ENCODE peak calls at places on chromosomes 1 and 21, in seven cellular contexts. One of them, this sample, is unnamed.
A peak's percentile ranks its signal among the peaks of the same experiment; 100 is the strongest.

GRCh38 chr1:22127248-22127647 is 15.6 kb downstream of the WNT4 start:
- DNase-seq in mammary epithelial cell: no peak
- DNase-seq in neuronal stem cell: no peak
- DNase-seq in endothelial cell of umbilical vein: no peak
- DNase-seq in neural progenitor cell: no peak
- DNase-seq in MM.1S: no peak
- DNase-seq in HepG2: no peak
- DNase-seq in this sample: no peak

GRCh38 chr1:199546323-199546722 is 481.2 kb upstream of the NR5A2 start:
- DNase-seq in mammary epithelial cell: peak; percentile 30
- DNase-seq in HepG2: no peak
- DNase-seq in endothelial cell of umbilical vein: no peak
- DNase-seq in neural progenitor cell: no peak
- DNase-seq in MM.1S: no peak
- DNase-seq in neuronal stem cell: no peak
- DNase-seq in this sample: no peak

GRCh38 chr1:5959087-5959486 is 33.1 kb downstream of the NPHP4 start:
- DNase-seq in endothelial cell of umbilical vein: no peak
- DNase-seq in mammary epithelial cell: no peak
- DNase-seq in MM.1S: no peak
- DNase-seq in HepG2: no peak
- DNase-seq in neuronal stem cell: no peak
- DNase-seq in neural progenitor cell: no peak
- DNase-seq in this sample: no peak

GRCh38 chr1:167052389-167052788 is 37.8 kb downstream of the GPA33 start:
- DNase-seq in neuronal stem cell: no peak
- DNase-seq in endothelial cell of umbilical vein: no peak
- DNase-seq in mammary epithelial cell: no peak
- DNase-seq in HepG2: peak; percentile 31
- DNase-seq in neural progenitor cell: peak; percentile 56
- DNase-seq in MM.1S: no peak
- DNase-seq in this sample: peak; percentile 57

GRCh38 chr1:6776895-6777294 is 8.4 kb upstream of the CAMTA1 start:
- DNase-seq in neuronal stem cell: no peak
- DNase-seq in endothelial cell of umbilical vein: no peak
- DNase-seq in HepG2: no peak
- DNase-seq in MM.1S: no peak
- DNase-seq in mammary epithelial cell: no peak
- DNase-seq in neural progenitor cell: no peak
- DNase-seq in this sample: no peak

GRCh38 chr1:161044908-161045748 is 649 bp downstream of the USF1 start:
- DNase-seq in neuronal stem cell: peak; percentile 51
- DNase-seq in endothelial cell of umbilical vein: peak; percentile 72
- DNase-seq in neural progenitor cell: peak; percentile 77
- DNase-seq in HepG2: peak; percentile 79
- DNase-seq in MM.1S: peak; percentile 86
- DNase-seq in mammary epithelial cell: peak; percentile 58
- DNase-seq in this sample: peak; percentile 28

GRCh38 chr1:34926894-34927293 is 2.6 kb downstream of the DLGAP3 start:
- DNase-seq in MM.1S: no peak
- DNase-seq in HepG2: no peak
- DNase-seq in mammary epithelial cell: no peak
- DNase-seq in neuronal stem cell: no peak
- DNase-seq in endothelial cell of umbilical vein: no peak
- DNase-seq in neural progenitor cell: peak; percentile 26
- DNase-seq in this sample: no peak

GRCh38 chr21:28516996-28517592 is 475.6 kb downstream of the LTN1 start:
- DNase-seq in HepG2: peak; percentile 60
- DNase-seq in neuronal stem cell: peak; percentile 45
- DNase-seq in MM.1S: peak; percentile 89
- DNase-seq in neural progenitor cell: peak; percentile 90
- DNase-seq in mammary epithelial cell: peak; percentile 47
- DNase-seq in endothelial cell of umbilical vein: peak; percentile 32
- DNase-seq in this sample: peak; percentile 83

GRCh38 chr1:6491480-6491962 is at the start of gene PLEKHG5:
- DNase-seq in HepG2: peak; percentile 59
- DNase-seq in neuronal stem cell: no peak
- DNase-seq in mammary epithelial cell: peak; percentile 98
- DNase-seq in endothelial cell of umbilical vein: peak; percentile 81
- DNase-seq in neural progenitor cell: no peak
- DNase-seq in MM.1S: no peak
- DNase-seq in this sample: no peak

GRCh38 chr1:158984386-158984785 is 25.3 kb upstream of the IFI16 start:
- DNase-seq in HepG2: no peak
- DNase-seq in endothelial cell of umbilical vein: no peak
- DNase-seq in neuronal stem cell: no peak
- DNase-seq in mammary epithelial cell: no peak
- DNase-seq in MM.1S: no peak
- DNase-seq in neural progenitor cell: no peak
- DNase-seq in this sample: no peak

GRCh38 chr1:201253906-201254624 is 29.2 kb upstream of the PKP1 start:
- DNase-seq in neural progenitor cell: no peak
- DNase-seq in MM.1S: no peak
- DNase-seq in neuronal stem cell: no peak
- DNase-seq in mammary epithelial cell: no peak
- DNase-seq in HepG2: no peak
- DNase-seq in endothelial cell of umbilical vein: no peak
- DNase-seq in this sample: no peak

GRCh38 chr1:24983006-24983680 is 53.1 kb upstream of the RUNX3 start:
- DNase-seq in endothelial cell of umbilical vein: no peak
- DNase-seq in MM.1S: no peak
- DNase-seq in neural progenitor cell: no peak
- DNase-seq in mammary epithelial cell: no peak
- DNase-seq in neuronal stem cell: no peak
- DNase-seq in HepG2: no peak
- DNase-seq in this sample: no peak

GRCh38 chr1:23718482-23718881 is 24.8 kb upstream of the ELOA start:
- DNase-seq in HepG2: peak; percentile 36
- DNase-seq in endothelial cell of umbilical vein: peak; percentile 29
- DNase-seq in MM.1S: no peak
- DNase-seq in mammary epithelial cell: no peak
- DNase-seq in neuronal stem cell: peak; percentile 48
- DNase-seq in neural progenitor cell: peak; percentile 78
- DNase-seq in this sample: peak; percentile 32

GRCh38 chr21:28066051-28066450 is 926.6 kb downstream of the LTN1 start:
- DNase-seq in HepG2: no peak
- DNase-seq in neural progenitor cell: no peak
- DNase-seq in MM.1S: peak; percentile 66
- DNase-seq in endothelial cell of umbilical vein: no peak
- DNase-seq in mammary epithelial cell: peak; percentile 27
- DNase-seq in neuronal stem cell: no peak
- DNase-seq in this sample: no peak

GRCh38 chr1:175976865-175977642 is 230.0 kb downstream of the COP1 start:
- DNase-seq in neural progenitor cell: no peak
- DNase-seq in MM.1S: no peak
- DNase-seq in HepG2: no peak
- DNase-seq in endothelial cell of umbilical vein: peak; percentile 72
- DNase-seq in neuronal stem cell: no peak
- DNase-seq in mammary epithelial cell: no peak
- DNase-seq in this sample: no peak

GRCh38 chr1:116769050-116769449 is 14.8 kb downstream of the CD2 start:
- DNase-seq in neuronal stem cell: no peak
- DNase-seq in HepG2: no peak
- DNase-seq in endothelial cell of umbilical vein: no peak
- DNase-seq in MM.1S: no peak
- DNase-seq in neural progenitor cell: no peak
- DNase-seq in mammary epithelial cell: no peak
- DNase-seq in this sample: no peak

GRCh38 chr1:246728311-246728710 is 4.1 kb downstream of the SCCPDH start:
- DNase-seq in neuronal stem cell: no peak
- DNase-seq in HepG2: no peak
- DNase-seq in neural progenitor cell: no peak
- DNase-seq in endothelial cell of umbilical vein: no peak
- DNase-seq in MM.1S: no peak
- DNase-seq in mammary epithelial cell: peak; percentile 18
- DNase-seq in this sample: no peak

GRCh38 chr21:45942755-45943629 is 38.6 kb upstream of the COL6A1 start:
- DNase-seq in neuronal stem cell: no peak
- DNase-seq in mammary epithelial cell: no peak
- DNase-seq in MM.1S: no peak
- DNase-seq in endothelial cell of umbilical vein: no peak
- DNase-seq in HepG2: no peak
- DNase-seq in neural progenitor cell: no peak
- DNase-seq in this sample: no peak

GRCh38 chr1:221263831-221264767 is 384.9 kb downstream of the HLX start:
- DNase-seq in mammary epithelial cell: peak; percentile 61
- DNase-seq in neural progenitor cell: peak; percentile 88
- DNase-seq in endothelial cell of umbilical vein: peak; percentile 79
- DNase-seq in neuronal stem cell: peak; percentile 33
- DNase-seq in MM.1S: peak; percentile 84
- DNase-seq in HepG2: peak; percentile 52
- DNase-seq in this sample: peak; percentile 87

GRCh38 chr1:193537266-193538003 is 351.0 kb upstream of the B3GALT2 start:
- DNase-seq in MM.1S: peak; percentile 95
- DNase-seq in endothelial cell of umbilical vein: no peak
- DNase-seq in neuronal stem cell: no peak
- DNase-seq in neural progenitor cell: no peak
- DNase-seq in mammary epithelial cell: no peak
- DNase-seq in HepG2: no peak
- DNase-seq in this sample: no peak

GRCh38 chr1:24720152-24720551 is 25.1 kb upstream of the CLIC4 start:
- DNase-seq in HepG2: peak; percentile 71
- DNase-seq in endothelial cell of umbilical vein: peak; percentile 96
- DNase-seq in MM.1S: no peak
- DNase-seq in neuronal stem cell: no peak
- DNase-seq in neural progenitor cell: no peak
- DNase-seq in mammary epithelial cell: peak; percentile 48
- DNase-seq in this sample: no peak

GRCh38 chr1:6513296-6513928 is 21.9 kb upstream of the PLEKHG5 start:
- DNase-seq in neuronal stem cell: no peak
- DNase-seq in mammary epithelial cell: peak; percentile 53
- DNase-seq in neural progenitor cell: no peak
- DNase-seq in endothelial cell of umbilical vein: no peak
- DNase-seq in HepG2: no peak
- DNase-seq in MM.1S: peak; percentile 18
- DNase-seq in this sample: no peak

DNA sequence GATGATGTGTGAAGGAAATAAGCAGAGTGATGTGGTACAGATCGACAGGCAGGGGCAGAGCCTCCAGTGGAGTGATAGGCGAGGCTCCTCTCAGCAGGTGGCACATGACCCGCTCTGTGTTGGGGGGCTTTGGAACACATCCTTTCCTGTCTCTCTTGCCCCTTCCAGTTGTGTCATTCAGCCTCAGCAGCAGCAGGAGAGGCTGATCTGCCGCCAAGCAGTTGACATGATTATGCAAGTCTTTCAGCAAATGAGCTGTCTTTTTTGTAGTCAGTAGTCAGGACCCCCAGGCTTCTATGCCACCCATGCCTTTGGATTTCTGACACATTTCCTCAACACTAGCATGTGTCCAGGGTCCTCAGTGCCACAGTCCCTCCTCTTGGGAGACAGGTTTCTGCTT is 307.1 kb upstream of the C1orf174 start:
- DNase-seq in HepG2: no peak
- DNase-seq in MM.1S: no peak
- DNase-seq in endothelial cell of umbilical vein: no peak
- DNase-seq in neural progenitor cell: no peak
- DNase-seq in neuronal stem cell: no peak
- DNase-seq in mammary epithelial cell: no peak
- DNase-seq in this sample: no peak
- H3K9me3 ChIP-seq in HepG2: peaks cover 35% of the 10 kb centered on the region
- H3K9me3 ChIP-seq in MM.1S: no peaks in the 10 kb centered on the region
- H3K9me3 ChIP-seq in endothelial cell of umbilical vein: peaks cover 6% of the 10 kb centered on the region
- H3K9me3 ChIP-seq in neural progenitor cell: no peaks in the 10 kb centered on the region
- H3K9me3 ChIP-seq in neuronal stem cell: peaks cover 6% of the 10 kb centered on the region
- H3K9me3 ChIP-seq in mammary epithelial cell: peaks cover 19% of the 10 kb centered on the region
- H3K9me3 ChIP-seq in this sample: peaks cover 14% of the 10 kb centered on the region

GRCh38 chr1:179437171-179437570 is 71.4 kb downstream of the AXDND1 start:
- DNase-seq in HepG2: no peak
- DNase-seq in MM.1S: no peak
- DNase-seq in endothelial cell of umbilical vein: no peak
- DNase-seq in mammary epithelial cell: no peak
- DNase-seq in neural progenitor cell: no peak
- DNase-seq in neuronal stem cell: no peak
- DNase-seq in this sample: peak; percentile 27

GRCh38 chr1:179445593-179445992 is 79.8 kb downstream of the AXDND1 start:
- DNase-seq in MM.1S: no peak
- DNase-seq in HepG2: no peak
- DNase-seq in neural progenitor cell: no peak
- DNase-seq in mammary epithelial cell: no peak
- DNase-seq in endothelial cell of umbilical vein: no peak
- DNase-seq in neuronal stem cell: no peak
- DNase-seq in this sample: no peak

GRCh38 chr1:179440971-179441370 is 75.2 kb downstream of the AXDND1 start:
- DNase-seq in MM.1S: no peak
- DNase-seq in neural progenitor cell: no peak
- DNase-seq in HepG2: peak; percentile 12
- DNase-seq in neuronal stem cell: no peak
- DNase-seq in mammary epithelial cell: no peak
- DNase-seq in endothelial cell of umbilical vein: no peak
- DNase-seq in this sample: no peak

GRCh38 chr1:179441456-179441855 is 75.7 kb downstream of the AXDND1 start:
- DNase-seq in neuronal stem cell: no peak
- DNase-seq in HepG2: no peak
- DNase-seq in neural progenitor cell: no peak
- DNase-seq in MM.1S: no peak
- DNase-seq in mammary epithelial cell: no peak
- DNase-seq in endothelial cell of umbilical vein: no peak
- DNase-seq in this sample: no peak
- H3K4me1 ChIP-seq in neuronal stem cell: no peaks in the 10 kb centered on the region
- H3K4me1 ChIP-seq in HepG2: peaks cover 16% of the 10 kb centered on the region
- H3K4me1 ChIP-seq in neural progenitor cell: no peaks in the 10 kb centered on the region
- H3K4me1 ChIP-seq in MM.1S: no peaks in the 10 kb centered on the region
- H3K4me1 ChIP-seq in mammary epithelial cell: no peaks in the 10 kb centered on the region
- H3K4me1 ChIP-seq in endothelial cell of umbilical vein: no peaks in the 10 kb centered on the region
- H3K4me1 ChIP-seq in this sample: no peaks in the 10 kb centered on the region

GRCh38 chr1:156153362-156153761 is at the start of gene SEMA4A:
- DNase-seq in MM.1S: no peak
- DNase-seq in HepG2: no peak
- DNase-seq in neural progenitor cell: no peak
- DNase-seq in mammary epithelial cell: peak; percentile 79
- DNase-seq in neuronal stem cell: no peak
- DNase-seq in endothelial cell of umbilical vein: no peak
- DNase-seq in this sample: no peak

GRCh38 chr1:156151093-156151688 is 2.2 kb upstream of the SEMA4A start:
- DNase-seq in HepG2: no peak
- DNase-seq in MM.1S: peak; percentile 89
- DNase-seq in endothelial cell of umbilical vein: no peak
- DNase-seq in neural progenitor cell: no peak
- DNase-seq in neuronal stem cell: no peak
- DNase-seq in mammary epithelial cell: no peak
- DNase-seq in this sample: no peak

GRCh38 chr1:156155760-156156495 is 2.5 kb downstream of the SEMA4A start:
- DNase-seq in neural progenitor cell: no peak
- DNase-seq in endothelial cell of umbilical vein: no peak
- DNase-seq in mammary epithelial cell: no peak
- DNase-seq in neuronal stem cell: no peak
- DNase-seq in HepG2: no peak
- DNase-seq in MM.1S: peak; percentile 65
- DNase-seq in this sample: no peak

GRCh38 chr1:156152628-156153027 is 757 bp upstream of the SEMA4A start:
- DNase-seq in HepG2: no peak
- DNase-seq in neural progenitor cell: no peak
- DNase-seq in MM.1S: no peak
- DNase-seq in mammary epithelial cell: no peak
- DNase-seq in neuronal stem cell: no peak
- DNase-seq in endothelial cell of umbilical vein: no peak
- DNase-seq in this sample: no peak

GRCh38 chr1:156154317-156154749 is 948 bp downstream of the SEMA4A start:
- DNase-seq in MM.1S: peak; percentile 95
- DNase-seq in mammary epithelial cell: no peak
- DNase-seq in neuronal stem cell: no peak
- DNase-seq in endothelial cell of umbilical vein: no peak
- DNase-seq in HepG2: no peak
- DNase-seq in neural progenitor cell: no peak
- DNase-seq in this sample: no peak
- H3K9ac ChIP-seq in MM.1S: peak overlapping the region; percentile 90
- H3K9ac ChIP-seq in mammary epithelial cell: no peak overlapping the region
- H3K9ac ChIP-seq in neuronal stem cell: no peak overlapping the region
- H3K9ac ChIP-seq in endothelial cell of umbilical vein: no peak overlapping the region
- H3K9ac ChIP-seq in HepG2: no peak overlapping the region
- H3K9ac ChIP-seq in neural progenitor cell: no peak overlapping the region
- H3K9ac ChIP-seq in this sample: no peak overlapping the region

GRCh38 chr21:15742052-15742451 is 12.3 kb downstream of the USP25 start:
- DNase-seq in neuronal stem cell: no peak
- DNase-seq in MM.1S: no peak
- DNase-seq in mammary epithelial cell: no peak
- DNase-seq in endothelial cell of umbilical vein: peak; percentile 55
- DNase-seq in neural progenitor cell: peak; percentile 15
- DNase-seq in HepG2: peak; percentile 81
- DNase-seq in this sample: no peak
- H3K9me3 ChIP-seq in neuronal stem cell: no peaks in the 10 kb centered on the region
- H3K9me3 ChIP-seq in MM.1S: no peaks in the 10 kb centered on the region
- H3K9me3 ChIP-seq in mammary epithelial cell: no peaks in the 10 kb centered on the region
- H3K9me3 ChIP-seq in endothelial cell of umbilical vein: no peaks in the 10 kb centered on the region
- H3K9me3 ChIP-seq in neural progenitor cell: no peaks in the 10 kb centered on the region
- H3K9me3 ChIP-seq in HepG2: no peaks in the 10 kb centered on the region
- H3K9me3 ChIP-seq in this sample: peaks cover 18% of the 10 kb centered on the region